ENCODE peak calls at places on chromosomes 2 and 18, in six cellular contexts. One of them, this sample, is unnamed.

GRCh38 chr2:172845008-172845670 is 109.5 kb downstream of the RAPGEF4 start:
- DNase-seq in Peyer's patch: no peak
- DNase-seq in activated T-helper 1 cell treated with Interleukin-2 at 50 U/mL for 16 hours: no peak
- DNase-seq in Right ventricle myocardium superior: no peak
- DNase-seq in activated T-cell treated with anti-CD3 and anti-CD28 coated beads for 48 hours: no peak
- DNase-seq in AG09309: no peak
- DNase-seq in this sample: no peak

GRCh38 chr18:63292844-63293683 is 26.5 kb downstream of the BCL2 start:
- DNase-seq in AG09309: no peak
- DNase-seq in activated T-helper 1 cell treated with Interleukin-2 at 50 U/mL for 16 hours: no peak
- DNase-seq in Peyer's patch: no peak
- DNase-seq in Right ventricle myocardium superior: peak
- DNase-seq in activated T-cell treated with anti-CD3 and anti-CD28 coated beads for 48 hours: peak
- DNase-seq in this sample: no peak

GRCh38 chr2:67625178-67625577 is 228.0 kb downstream of the ETAA1 start:
- DNase-seq in activated T-helper 1 cell treated with Interleukin-2 at 50 U/mL for 16 hours: no peak
- DNase-seq in Right ventricle myocardium superior: no peak
- DNase-seq in activated T-cell treated with anti-CD3 and anti-CD28 coated beads for 48 hours: no peak
- DNase-seq in Peyer's patch: no peak
- DNase-seq in AG09309: no peak
- DNase-seq in this sample: no peak

GRCh38 chr2:8677646-8678592 is 3.9 kb upstream of the ID2 start:
- DNase-seq in Right ventricle myocardium superior: peak
- DNase-seq in activated T-cell treated with anti-CD3 and anti-CD28 coated beads for 48 hours: no peak
- DNase-seq in Peyer's patch: peak
- DNase-seq in activated T-helper 1 cell treated with Interleukin-2 at 50 U/mL for 16 hours: no peak
- DNase-seq in AG09309: no peak
- DNase-seq in this sample: no peak

GRCh38 chr2:113791697-113792590 is 35.5 kb upstream of the SLC35F5 start:
- DNase-seq in activated T-cell treated with anti-CD3 and anti-CD28 coated beads for 48 hours: no peak
- DNase-seq in Right ventricle myocardium superior: no peak
- DNase-seq in AG09309: no peak
- DNase-seq in Peyer's patch: no peak
- DNase-seq in activated T-helper 1 cell treated with Interleukin-2 at 50 U/mL for 16 hours: no peak
- DNase-seq in this sample: no peak

GRCh38 chr18:22047485-22047884 is 121.9 kb upstream of the GATA6 start:
- DNase-seq in activated T-cell treated with anti-CD3 and anti-CD28 coated beads for 48 hours: no peak
- DNase-seq in AG09309: no peak
- DNase-seq in Right ventricle myocardium superior: no peak
- DNase-seq in activated T-helper 1 cell treated with Interleukin-2 at 50 U/mL for 16 hours: no peak
- DNase-seq in Peyer's patch: no peak
- DNase-seq in this sample: no peak

GRCh38 chr18:60910534-60910933 is 422.7 kb upstream of the CDH20 start:
- DNase-seq in Peyer's patch: no peak
- DNase-seq in activated T-helper 1 cell treated with Interleukin-2 at 50 U/mL for 16 hours: no peak
- DNase-seq in Right ventricle myocardium superior: no peak
- DNase-seq in AG09309: no peak
- DNase-seq in activated T-cell treated with anti-CD3 and anti-CD28 coated beads for 48 hours: no peak
- DNase-seq in this sample: no peak

GRCh38 chr2:46800218-46800617 is 115.4 kb downstream of the MCFD2 start:
- DNase-seq in activated T-helper 1 cell treated with Interleukin-2 at 50 U/mL for 16 hours: no peak
- DNase-seq in Peyer's patch: no peak
- DNase-seq in activated T-cell treated with anti-CD3 and anti-CD28 coated beads for 48 hours: no peak
- DNase-seq in Right ventricle myocardium superior: no peak
- DNase-seq in AG09309: no peak
- DNase-seq in this sample: no peak

GRCh38 chr18:56721031-56721430 is 69.9 kb downstream of the WDR7 start:
- DNase-seq in AG09309: no peak
- DNase-seq in activated T-helper 1 cell treated with Interleukin-2 at 50 U/mL for 16 hours: no peak
- DNase-seq in activated T-cell treated with anti-CD3 and anti-CD28 coated beads for 48 hours: no peak
- DNase-seq in Peyer's patch: no peak
- DNase-seq in Right ventricle myocardium superior: no peak
- DNase-seq in this sample: no peak

GRCh38 chr2:38115216-38116012 is 39.5 kb upstream of the CYP1B1 start:
- DNase-seq in AG09309: no peak
- DNase-seq in activated T-cell treated with anti-CD3 and anti-CD28 coated beads for 48 hours: peak
- DNase-seq in Right ventricle myocardium superior: peak
- DNase-seq in activated T-helper 1 cell treated with Interleukin-2 at 50 U/mL for 16 hours: peak
- DNase-seq in Peyer's patch: peak
- DNase-seq in this sample: no peak

GRCh38 chr18:50880108-50880465 is 1.2 kb downstream of the ME2 start:
- DNase-seq in AG09309: no peak
- DNase-seq in activated T-helper 1 cell treated with Interleukin-2 at 50 U/mL for 16 hours: no peak
- DNase-seq in activated T-cell treated with anti-CD3 and anti-CD28 coated beads for 48 hours: no peak
- DNase-seq in Right ventricle myocardium superior: no peak
- DNase-seq in Peyer's patch: no peak
- DNase-seq in this sample: no peak

GRCh38 chr18:46256078-46256477 is 151.9 kb downstream of the HAUS1 start:
- DNase-seq in Peyer's patch: no peak
- DNase-seq in activated T-cell treated with anti-CD3 and anti-CD28 coated beads for 48 hours: no peak
- DNase-seq in Right ventricle myocardium superior: no peak
- DNase-seq in AG09309: no peak
- DNase-seq in activated T-helper 1 cell treated with Interleukin-2 at 50 U/mL for 16 hours: no peak
- DNase-seq in this sample: no peak

GRCh38 chr2:217186152-217186551 is 326.3 kb upstream of the TNP1 start:
- DNase-seq in Right ventricle myocardium superior: peak
- DNase-seq in Peyer's patch: no peak
- DNase-seq in activated T-cell treated with anti-CD3 and anti-CD28 coated beads for 48 hours: no peak
- DNase-seq in activated T-helper 1 cell treated with Interleukin-2 at 50 U/mL for 16 hours: no peak
- DNase-seq in AG09309: no peak
- DNase-seq in this sample: no peak

GRCh38 chr2:5440147-5440546 is 252.0 kb upstream of the SOX11 start:
- DNase-seq in activated T-cell treated with anti-CD3 and anti-CD28 coated beads for 48 hours: no peak
- DNase-seq in Right ventricle myocardium superior: no peak
- DNase-seq in Peyer's patch: no peak
- DNase-seq in AG09309: no peak
- DNase-seq in activated T-helper 1 cell treated with Interleukin-2 at 50 U/mL for 16 hours: no peak
- DNase-seq in this sample: no peak

GRCh38 chr2:105103481-105103880 is 65.6 kb downstream of the MRPS9 start:
- DNase-seq in activated T-helper 1 cell treated with Interleukin-2 at 50 U/mL for 16 hours: no peak
- DNase-seq in Peyer's patch: no peak
- DNase-seq in Right ventricle myocardium superior: no peak
- DNase-seq in activated T-cell treated with anti-CD3 and anti-CD28 coated beads for 48 hours: no peak
- DNase-seq in AG09309: no peak
- DNase-seq in this sample: no peak

GRCh38 chr2:158042245-158042644 is 59.4 kb upstream of the UPP2 start:
- DNase-seq in Right ventricle myocardium superior: no peak
- DNase-seq in activated T-cell treated with anti-CD3 and anti-CD28 coated beads for 48 hours: no peak
- DNase-seq in activated T-helper 1 cell treated with Interleukin-2 at 50 U/mL for 16 hours: no peak
- DNase-seq in Peyer's patch: no peak
- DNase-seq in AG09309: no peak
- DNase-seq in this sample: no peak

GRCh38 chr2:127157651-127158460 is 50.9 kb upstream of the BIN1 start:
- DNase-seq in Peyer's patch: no peak
- DNase-seq in Right ventricle myocardium superior: no peak
- DNase-seq in AG09309: no peak
- DNase-seq in activated T-cell treated with anti-CD3 and anti-CD28 coated beads for 48 hours: no peak
- DNase-seq in activated T-helper 1 cell treated with Interleukin-2 at 50 U/mL for 16 hours: no peak
- DNase-seq in this sample: no peak

GRCh38 chr2:140567734-140568133 is 1563.1 kb downstream of the LRP1B start:
- DNase-seq in Right ventricle myocardium superior: no peak
- DNase-seq in activated T-helper 1 cell treated with Interleukin-2 at 50 U/mL for 16 hours: no peak
- DNase-seq in activated T-cell treated with anti-CD3 and anti-CD28 coated beads for 48 hours: no peak
- DNase-seq in Peyer's patch: no peak
- DNase-seq in AG09309: no peak
- DNase-seq in this sample: no peak

GRCh38 chr18:3281456-3282400 is 19.8 kb downstream of the MYL12B start:
- DNase-seq in activated T-helper 1 cell treated with Interleukin-2 at 50 U/mL for 16 hours: no peak
- DNase-seq in activated T-cell treated with anti-CD3 and anti-CD28 coated beads for 48 hours: no peak
- DNase-seq in AG09309: no peak
- DNase-seq in Peyer's patch: no peak
- DNase-seq in Right ventricle myocardium superior: no peak
- DNase-seq in this sample: no peak

GRCh38 chr18:48405108-48405507 is 4.1 kb downstream of the ZBTB7C start:
- DNase-seq in AG09309: no peak
- DNase-seq in activated T-helper 1 cell treated with Interleukin-2 at 50 U/mL for 16 hours: no peak
- DNase-seq in activated T-cell treated with anti-CD3 and anti-CD28 coated beads for 48 hours: no peak
- DNase-seq in Peyer's patch: no peak
- DNase-seq in Right ventricle myocardium superior: no peak
- DNase-seq in this sample: no peak

GRCh38 chr18:34223164-34223892 is 1.4 kb downstream of the NOL4 start:
- DNase-seq in AG09309: no peak
- DNase-seq in activated T-helper 1 cell treated with Interleukin-2 at 50 U/mL for 16 hours: no peak
- DNase-seq in Peyer's patch: no peak
- DNase-seq in activated T-cell treated with anti-CD3 and anti-CD28 coated beads for 48 hours: no peak
- DNase-seq in Right ventricle myocardium superior: no peak
- DNase-seq in this sample: no peak

GRCh38 chr2:127759931-127760330 is 51.0 kb downstream of the WDR33 start:
- DNase-seq in Peyer's patch: no peak
- DNase-seq in activated T-helper 1 cell treated with Interleukin-2 at 50 U/mL for 16 hours: no peak
- DNase-seq in activated T-cell treated with anti-CD3 and anti-CD28 coated beads for 48 hours: no peak
- DNase-seq in AG09309: no peak
- DNase-seq in Right ventricle myocardium superior: no peak
- DNase-seq in this sample: no peak